ENCODE peak calls at places on chromosomes 6 and 20, in seven cellular contexts. A is left ventricle myocardium inferior, M is HL-60, Z is vagina, U is esophagus squamous epithelium, Y is GM23338, X is GM06990. Q is an unnamed sample.

GRCh38 chr6:6604015-6604414 is 15.5 kb downstream of the LY86 start:
- DNase-seq in A (no peak), M (no peak), Z (no peak), U (no peak), Y (no peak), X (no peak), Q (no peak)

GRCh38 chr20:44471481-44471882 is 4.2 kb upstream of the TTPAL start:
- DNase-seq in A (no peak), M (no peak), Z (no peak), U (no peak), Y (peak), X (no peak), Q (peak)

GRCh38 chr20:62025832-62026563 is 39.7 kb downstream of the TAF4 start:
- DNase-seq in A (no peak), M (peak), Z (no peak), U (no peak), Y (no peak), X (no peak), Q (peak)

GRCh38 chr6:129929433-129929832 is 68.3 kb upstream of the TMEM244 start:
- DNase-seq in A (no peak), M (no peak), Z (no peak), U (no peak), Y (no peak), X (no peak), Q (peak)

GRCh38 chr6:81753709-81754678 is 1.5 kb upstream of the TENT5A start:
- DNase-seq in A (peak), M (peak), Z (peak), U (peak), Y (peak), X (peak), Q (peak)

GRCh38 chr6:36099872-36100483 is 30.3 kb upstream of the MAPK13 start:
- DNase-seq in A (no peak), M (no peak), Z (no peak), U (no peak), Y (no peak), X (no peak), Q (no peak)

GRCh38 chr6:8174571-8174970 is 72.2 kb upstream of the EEF1E1 start:
- DNase-seq in A (no peak), M (no peak), Z (no peak), U (no peak), Y (no peak), X (no peak), Q (no peak)

GRCh38 chr6:107820571-107821261 is 3.4 kb downstream of the SCML4 start:
- DNase-seq in A (no peak), M (peak), Z (no peak), U (no peak), Y (no peak), X (no peak), Q (no peak)

GRCh38 chr6:7267521-7268091 is 45.4 kb downstream of the SSR1 start:
- DNase-seq in A (no peak), M (no peak), Z (peak), U (no peak), Y (no peak), X (no peak), Q (peak)

GRCh38 chr20:32215147-32215546 is 7.5 kb downstream of the POFUT1 start:
- DNase-seq in A (no peak), M (no peak), Z (no peak), U (no peak), Y (no peak), X (no peak), Q (no peak)
- TF ChIP-seq CTCF in A (no peak), M (no peak), Z (no peak), U (no peak), Y (no peak), X (no peak), Q (no peak)

DNA sequence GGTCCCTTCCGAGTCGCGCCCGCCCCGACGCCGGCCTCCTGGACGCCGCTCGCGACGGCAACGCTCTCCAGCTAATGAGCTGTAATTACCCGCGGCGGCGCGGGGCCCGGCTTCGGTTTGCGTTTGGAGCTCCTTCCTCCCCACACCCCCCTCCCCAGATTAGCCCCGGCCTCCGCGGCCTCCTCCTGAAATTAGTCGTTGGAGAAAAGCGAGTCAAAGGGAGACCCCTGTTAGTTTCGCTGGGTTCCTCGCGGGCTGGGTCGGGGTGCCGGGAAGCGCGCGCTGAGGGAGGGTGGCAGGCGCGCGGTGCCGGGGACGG is 4.7 kb downstream of the FOXC1 start:
- DNase-seq in A (no peak), M (no peak), Z (no peak), U (no peak), Y (peak), X (no peak), Q (no peak)
- H3K4me3 ChIP-seq in A (peak), M (no peak), Z (peak), U (peak), Y (peak), X (no peak), Q (no peak)

GRCh38 chr6:121760191-121760590 is 324.7 kb downstream of the GJA1 start:
- DNase-seq in A (no peak), M (no peak), Z (no peak), U (no peak), Y (no peak), X (no peak), Q (no peak)
- TF ChIP-seq CTCF in A (no peak), M (no peak), Z (no peak), U (no peak), Y (no peak), X (no peak), Q (no peak)

DNA sequence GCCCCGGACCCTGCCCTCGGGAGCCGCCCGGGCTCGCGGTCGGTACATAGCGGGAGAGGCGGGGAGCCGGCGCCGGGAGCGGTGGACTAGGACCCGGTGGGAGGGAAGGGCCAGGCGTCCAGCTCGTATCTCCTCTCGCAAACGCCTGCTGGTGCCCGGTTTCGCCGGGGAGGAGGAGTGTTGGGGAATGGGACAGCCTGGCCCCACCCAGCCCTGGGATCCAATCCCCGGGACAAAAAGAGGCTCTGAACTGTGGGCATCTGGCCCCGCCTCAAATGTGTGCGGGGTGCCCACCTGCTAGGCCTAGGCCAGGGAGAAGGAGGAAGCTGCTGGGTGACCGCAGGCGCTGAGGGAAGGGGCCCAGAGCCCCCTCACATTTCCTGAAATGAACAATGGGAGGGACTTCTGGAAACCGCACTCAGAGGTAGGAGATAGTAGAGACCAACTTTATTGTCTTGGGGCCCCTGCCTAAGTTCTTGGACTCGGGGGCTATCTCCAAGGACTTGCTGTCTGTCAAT is at the start of gene KCNK17:
- DNase-seq in A (no peak), M (peak), Z (no peak), U (no peak), Y (peak), X (no peak), Q (no peak)
- H3K4me3 ChIP-seq in A (peak), M (no peak), Z (peak), U (peak), Y (peak), X (no peak), Q (no peak)

GRCh38 chr6:168197636-168198301 is 118.8 kb upstream of the FRMD1 start:
- DNase-seq in A (no peak), M (no peak), Z (no peak), U (no peak), Y (no peak), X (no peak), Q (no peak)

GRCh38 chr6:168198302-168199180 is 119.5 kb upstream of the FRMD1 start:
- DNase-seq in A (no peak), M (no peak), Z (no peak), U (no peak), Y (no peak), X (no peak), Q (no peak)

GRCh38 chr6:168201799-168202198 is 117.8 kb downstream of the DACT2 start:
- DNase-seq in A (no peak), M (no peak), Z (no peak), U (no peak), Y (no peak), X (no peak), Q (no peak)

GRCh38 chr6:168200571-168201134 is 118.9 kb downstream of the DACT2 start:
- DNase-seq in A (no peak), M (no peak), Z (no peak), U (no peak), Y (no peak), X (no peak), Q (no peak)

GRCh38 chr6:168201383-168201782 is 118.2 kb downstream of the DACT2 start:
- DNase-seq in A (no peak), M (no peak), Z (no peak), U (no peak), Y (peak), X (no peak), Q (no peak)
- TF ChIP-seq CTCF in A (peak), M (no peak), Z (no peak), U (no peak), Y (peak), X (no peak), Q (no peak)

GRCh38 chr6:121190122-121190521 is 144.2 kb downstream of the TBC1D32 start:
- DNase-seq in A (no peak), M (no peak), Z (no peak), U (no peak), Y (peak), X (no peak), Q (no peak)
- H3K4me3 ChIP-seq in A (no peak), M (no peak), Z (no peak), U (no peak), Y (no peak), X (no peak), Q (no peak)

DNA sequence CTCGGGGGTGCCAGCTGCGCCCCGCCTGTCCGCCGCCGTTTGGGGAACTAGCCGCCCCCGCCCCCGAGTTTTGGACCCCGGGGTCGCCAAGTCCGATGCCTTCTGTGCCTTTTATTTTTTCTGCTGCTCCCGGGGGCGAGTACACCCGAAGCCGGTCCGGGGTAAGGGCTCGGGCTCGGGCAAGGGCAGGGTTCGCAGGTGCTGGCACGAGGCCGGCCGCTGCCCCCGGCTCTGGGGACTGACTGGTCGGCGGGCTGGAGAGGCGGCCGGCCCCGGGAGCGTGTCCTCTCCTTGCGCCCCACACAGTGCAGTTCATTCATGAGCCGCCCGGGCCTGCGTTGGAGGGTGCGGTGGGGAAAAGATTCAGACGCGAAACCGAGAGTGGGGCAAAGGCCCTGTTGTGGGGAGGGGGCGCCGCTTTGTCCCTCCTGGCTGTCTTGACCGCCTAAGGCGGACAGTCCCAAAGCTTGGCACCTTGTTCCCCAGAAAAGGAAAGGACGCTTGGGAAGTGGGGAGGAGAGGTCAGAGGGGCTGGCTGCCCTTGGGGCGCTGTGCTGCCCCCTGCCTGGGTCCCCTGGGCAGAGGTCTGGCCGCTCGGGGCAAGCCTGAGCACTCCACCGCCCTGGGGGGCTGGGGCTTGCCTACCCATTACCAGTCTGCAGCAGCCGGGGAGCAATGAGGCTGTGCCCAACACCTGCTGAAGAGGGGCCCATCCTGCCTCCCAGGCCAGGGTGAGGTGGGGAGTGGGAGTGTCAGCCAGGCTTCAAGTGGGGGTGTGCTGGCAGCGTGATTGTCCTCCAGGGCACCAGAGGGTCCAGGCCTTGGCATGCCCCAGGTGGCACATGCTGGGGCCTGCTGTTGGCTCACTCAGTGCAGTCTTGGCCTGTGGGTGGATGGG is 915 bp downstream of the TMEM63B start:
- DNase-seq in A (peak), M (no peak), Z (no peak), U (no peak), Y (peak), X (peak), Q (peak)
- TF ChIP-seq CTCF in A (peak), M (no peak), Z (no peak), U (no peak), Y (peak), X (peak), Q (no peak)